ENCODE peak calls at places on chromosome 20, in four cellular contexts. One of them, this sample, is unnamed.

GRCh38 chr20:19193349-19193748 is 19.1 kb upstream of the SLC24A3 start:
- ATAC-seq in natural killer cell: no peak
- ATAC-seq in IMR-90: no peak
- ATAC-seq in Right ventricle myocardium inferior: no peak
- ATAC-seq in this sample: no peak

GRCh38 chr20:23141016-23141415 is 54.9 kb upstream of the CD93 start:
- ATAC-seq in IMR-90: no peak
- ATAC-seq in Right ventricle myocardium inferior: no peak
- ATAC-seq in natural killer cell: no peak
- ATAC-seq in this sample: no peak

GRCh38 chr20:50540620-50541605 is 30.7 kb downstream of the PTPN1 start:
- ATAC-seq in natural killer cell: peak
- ATAC-seq in Right ventricle myocardium inferior: peak
- ATAC-seq in IMR-90: peak
- ATAC-seq in this sample: peak

GRCh38 chr20:46276531-46276930 is 31.8 kb downstream of the CDH22 start:
- ATAC-seq in Right ventricle myocardium inferior: no peak
- ATAC-seq in IMR-90: no peak
- ATAC-seq in natural killer cell: no peak
- ATAC-seq in this sample: no peak

GRCh38 chr20:19275038-19275629 is 62.7 kb downstream of the SLC24A3 start:
- ATAC-seq in natural killer cell: no peak
- ATAC-seq in IMR-90: no peak
- ATAC-seq in Right ventricle myocardium inferior: no peak
- ATAC-seq in this sample: no peak

GRCh38 chr20:821083-822065 is 12.1 kb upstream of the FAM110A start:
- ATAC-seq in IMR-90: no peak
- ATAC-seq in natural killer cell: no peak
- ATAC-seq in Right ventricle myocardium inferior: peak
- ATAC-seq in this sample: no peak

GRCh38 chr20:38076548-38076947 is 43.0 kb downstream of the RPRD1B start:
- ATAC-seq in IMR-90: no peak
- ATAC-seq in Right ventricle myocardium inferior: no peak
- ATAC-seq in natural killer cell: no peak
- ATAC-seq in this sample: no peak

GRCh38 chr20:25319241-25320034 is 71.2 kb downstream of the ABHD12 start:
- ATAC-seq in natural killer cell: no peak
- ATAC-seq in IMR-90: no peak
- ATAC-seq in Right ventricle myocardium inferior: peak
- ATAC-seq in this sample: no peak

GRCh38 chr20:37516697-37517370 is 4.2 kb upstream of the NNAT start:
- ATAC-seq in natural killer cell: no peak
- ATAC-seq in Right ventricle myocardium inferior: no peak
- ATAC-seq in IMR-90: peak
- ATAC-seq in this sample: no peak

GRCh38 chr20:33232486-33233072 is 3.2 kb upstream of the BPIFA1 start:
- ATAC-seq in IMR-90: no peak
- ATAC-seq in natural killer cell: no peak
- ATAC-seq in Right ventricle myocardium inferior: no peak
- ATAC-seq in this sample: no peak

GRCh38 chr20:15235799-15236198 is 898.4 kb upstream of the FLRT3 start:
- ATAC-seq in natural killer cell: no peak
- ATAC-seq in Right ventricle myocardium inferior: no peak
- ATAC-seq in IMR-90: no peak
- ATAC-seq in this sample: no peak

GRCh38 chr20:10369723-10370090 is 64.3 kb downstream of the MKKS start:
- ATAC-seq in natural killer cell: no peak
- ATAC-seq in IMR-90: peak
- ATAC-seq in Right ventricle myocardium inferior: no peak
- ATAC-seq in this sample: no peak

GRCh38 chr20:17449039-17449438 is 82.1 kb downstream of the BFSP1 start:
- ATAC-seq in natural killer cell: no peak
- ATAC-seq in IMR-90: no peak
- ATAC-seq in Right ventricle myocardium inferior: no peak
- ATAC-seq in this sample: no peak

GRCh38 chr20:47352332-47353223 is 3.9 kb downstream of the ZMYND8 start:
- ATAC-seq in IMR-90: no peak
- ATAC-seq in natural killer cell: no peak
- ATAC-seq in Right ventricle myocardium inferior: peak
- ATAC-seq in this sample: peak

GRCh38 chr20:40953856-40954255 is 74.8 kb upstream of the TOP1 start:
- ATAC-seq in Right ventricle myocardium inferior: no peak
- ATAC-seq in IMR-90: peak
- ATAC-seq in natural killer cell: no peak
- ATAC-seq in this sample: no peak

GRCh38 chr20:18312723-18313122 is 24.4 kb downstream of the ZNF133 start:
- ATAC-seq in Right ventricle myocardium inferior: no peak
- ATAC-seq in natural killer cell: no peak
- ATAC-seq in IMR-90: no peak
- ATAC-seq in this sample: no peak

GRCh38 chr20:63829598-63829942 is 1.5 kb downstream of the ZBTB46 start:
- ATAC-seq in natural killer cell: no peak
- ATAC-seq in IMR-90: no peak
- ATAC-seq in Right ventricle myocardium inferior: no peak
- ATAC-seq in this sample: no peak

GRCh38 chr20:2578430-2579192 is 42.2 kb downstream of the TMC2 start:
- ATAC-seq in natural killer cell: no peak
- ATAC-seq in IMR-90: no peak
- ATAC-seq in Right ventricle myocardium inferior: no peak
- ATAC-seq in this sample: no peak

GRCh38 chr20:3121271-3121911 is 36.9 kb upstream of the AVP start:
- ATAC-seq in Right ventricle myocardium inferior: no peak
- ATAC-seq in natural killer cell: peak
- ATAC-seq in IMR-90: no peak
- ATAC-seq in this sample: no peak

GRCh38 chr20:50221501-50222323 is 31.1 kb downstream of the CEBPB start:
- ATAC-seq in natural killer cell: peak
- ATAC-seq in IMR-90: no peak
- ATAC-seq in Right ventricle myocardium inferior: peak
- ATAC-seq in this sample: no peak

GRCh38 chr20:37898301-37899104 is 4.4 kb upstream of the VSTM2L start:
- ATAC-seq in natural killer cell: no peak
- ATAC-seq in IMR-90: no peak
- ATAC-seq in Right ventricle myocardium inferior: no peak
- ATAC-seq in this sample: no peak

GRCh38 chr20:21453676-21454075 is 56.4 kb upstream of the NKX2-4 start:
- ATAC-seq in natural killer cell: no peak
- ATAC-seq in IMR-90: no peak
- ATAC-seq in Right ventricle myocardium inferior: no peak
- ATAC-seq in this sample: no peak

GRCh38 chr20:10511166-10511506 is 76.0 kb downstream of the SLX4IP start:
- ATAC-seq in IMR-90: peak
- ATAC-seq in Right ventricle myocardium inferior: peak
- ATAC-seq in natural killer cell: no peak
- ATAC-seq in this sample: peak

This sample was measured in SK-N-SH treated with all-trans-retinoic acid at 6 μM for 48 hours.